ENCODE peak calls at places on chromosome 10, in nine cellular contexts. X, E, I, Y, M, W, D, L and R are unnamed samples.

GRCh38 chr10:5343561-5343960 is 21.2 kb upstream of the UCN3 start:
- DNase-seq in E (no peak), X (no peak), W (no peak), Y (no peak), M (no peak), L (no peak), I (no peak), D (no peak), R (no peak)

GRCh38 chr10:129883029-129883428 is 81.0 kb downstream of the EBF3 start:
- DNase-seq in I (no peak), X (no peak), L (peak; percentile 43), M (no peak), W (no peak), E (no peak), D (no peak), Y (no peak), R (no peak)

GRCh38 chr10:116451956-116452720 is 24.5 kb downstream of the PNLIPRP3 start:
- DNase-seq in E (no peak), I (no peak), W (no peak), D (no peak), L (no peak), X (no peak), Y (no peak), M (peak; percentile 84), R (no peak)

GRCh38 chr10:48459270-48460147 is 145.4 kb downstream of the ARHGAP22 start:
- DNase-seq in L (no peak), M (peak; percentile 57), D (peak; percentile 17), I (no peak), W (no peak), Y (no peak), X (peak; percentile 69), E (no peak), R (peak; percentile 16)

GRCh38 chr10:61918989-61919388 is 17.5 kb downstream of the ARID5B start:
- DNase-seq in I (no peak), W (no peak), D (no peak), M (no peak), X (no peak), Y (no peak), L (no peak), E (no peak), R (no peak)

GRCh38 chr10:75127481-75127880 is 16.0 kb downstream of the SAMD8 start:
- DNase-seq in L (no peak), X (no peak), W (no peak), E (no peak), M (no peak), Y (no peak), D (no peak), I (no peak), R (no peak)

GRCh38 chr10:49500420-49500819 is 38.5 kb downstream of the ERCC6 start:
- DNase-seq in Y (no peak), W (no peak), I (no peak), M (no peak), L (no peak), E (no peak), X (no peak), D (no peak), R (no peak)

GRCh38 chr10:129786216-129786615 is 177.9 kb downstream of the EBF3 start:
- DNase-seq in M (no peak), D (no peak), I (no peak), W (no peak), Y (no peak), L (peak; percentile 38), E (no peak), X (no peak), R (no peak)

DNA sequence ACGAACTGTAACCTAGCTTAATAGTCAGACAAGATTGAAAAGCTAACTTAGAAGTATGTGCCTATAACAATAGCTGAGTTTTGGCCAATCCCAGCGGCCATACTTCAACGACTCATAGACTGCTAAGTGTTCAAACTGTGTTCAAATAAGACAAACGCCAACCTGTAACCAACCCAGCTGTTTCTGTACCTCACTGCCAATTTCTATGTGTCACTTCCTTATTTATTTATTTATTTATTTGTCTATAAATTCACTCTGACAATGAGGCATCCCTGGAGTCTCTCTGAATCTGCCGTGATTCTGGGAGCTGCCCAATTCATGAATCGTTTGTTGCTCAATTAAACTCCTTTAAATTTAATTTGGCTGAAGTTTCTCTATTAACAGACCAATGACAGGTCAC is 21.7 kb downstream of the ST8SIA6 start:
- DNase-seq in E (no peak), M (no peak), W (no peak), L (no peak), X (no peak), D (no peak), Y (no peak), I (no peak), R (no peak)
- TF ChIP-seq CTCF in E (no peak), M (no peak), W (no peak), L (no peak), X (no peak), D (no peak), Y (no peak), I (no peak), R (no peak)

DNA sequence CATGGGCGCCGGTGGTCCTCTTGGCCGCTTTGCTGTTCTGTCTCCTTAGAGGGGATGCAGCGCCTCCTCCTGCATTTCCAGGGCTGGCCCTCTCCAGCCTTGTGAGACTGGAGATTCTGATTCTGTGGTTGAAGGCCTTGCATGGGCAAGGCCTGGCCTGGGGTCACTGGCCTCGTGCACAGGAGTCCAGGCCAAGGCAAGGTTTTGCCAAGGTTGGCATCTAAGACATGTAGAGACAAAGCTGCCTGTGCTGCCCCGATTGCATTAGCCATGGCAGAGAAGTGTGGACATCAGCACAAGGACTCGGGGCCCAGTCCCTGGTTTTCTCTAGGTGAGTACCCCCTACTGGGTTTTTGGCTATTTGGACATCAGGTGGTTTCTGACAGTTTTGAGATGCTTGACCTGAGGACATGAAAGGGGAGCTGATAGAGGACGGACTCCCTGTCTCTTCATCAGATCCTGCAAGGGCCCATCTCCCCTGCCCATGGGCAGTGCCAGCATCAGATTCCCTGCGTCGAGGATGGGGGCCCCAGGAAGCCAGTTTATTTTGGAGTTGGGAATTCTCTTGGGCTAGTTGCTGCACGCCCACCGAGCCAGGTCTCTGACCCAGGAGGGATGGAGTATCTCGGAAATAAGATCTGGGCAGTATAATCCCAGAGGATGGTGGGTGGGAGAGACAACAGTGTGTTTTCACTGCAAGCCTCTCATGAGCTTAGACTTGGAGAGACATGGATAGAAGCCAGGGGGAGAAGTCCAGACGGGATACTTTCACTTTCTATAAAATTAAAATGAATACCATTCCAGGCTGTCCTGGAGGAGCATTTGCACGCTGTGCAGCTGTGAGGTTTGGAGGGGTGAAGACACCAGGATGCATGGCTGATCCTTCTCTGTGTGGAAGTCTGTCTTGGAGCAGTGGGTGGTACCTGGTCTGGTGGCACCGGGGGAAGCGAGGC is 25.6 kb downstream of the DOCK1 start:
- DNase-seq in I (no peak), D (no peak), W (no peak), X (no peak), Y (no peak), E (no peak), M (no peak), L (no peak), R (no peak)
- TF ChIP-seq CTCF in I (no peak), D (no peak), W (no peak), X (no peak), Y (no peak), E (no peak), M (no peak), L (no peak), R (no peak)

DNA sequence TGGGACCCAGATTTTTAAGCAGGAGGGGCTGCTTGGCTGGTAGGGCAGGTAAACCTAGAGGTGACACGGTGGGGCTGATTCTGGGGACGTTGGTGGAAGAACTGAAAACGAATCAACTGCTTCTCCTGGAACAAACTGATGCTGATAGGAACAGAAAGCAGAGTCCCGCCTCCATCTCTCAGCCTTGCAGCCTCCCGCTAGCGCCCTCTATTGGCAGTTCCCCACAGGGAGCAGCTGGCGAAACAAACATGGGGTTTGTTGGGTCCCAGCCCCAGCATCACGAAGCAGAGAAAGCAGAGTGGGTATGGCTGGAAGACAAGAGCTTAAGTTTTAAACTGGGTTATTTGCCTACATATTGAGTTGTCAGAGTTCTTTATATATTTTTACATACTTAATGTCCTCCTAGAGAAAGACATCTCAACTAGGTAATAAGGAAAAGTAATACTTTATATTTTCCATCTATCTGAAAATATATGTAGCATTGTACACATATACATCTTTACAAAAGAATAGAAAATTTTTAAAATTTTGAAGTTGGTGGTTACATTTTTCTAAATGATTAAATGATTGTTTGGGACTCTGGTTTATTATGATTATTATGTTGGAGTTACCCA is 42.3 kb upstream of the FOXI2 start:
- DNase-seq in D (no peak), Y (peak; percentile 79), I (peak; percentile 66), L (no peak), M (peak; percentile 92), W (no peak), E (no peak), X (no peak), R (no peak)
- TF ChIP-seq CTCF in D (peak; percentile 15), Y (peak; percentile 82), I (peak; percentile 84), L (no peak), M (peak; percentile 96), W (peak; percentile 13), E (peak; percentile 26), X (no peak), R (no peak)

GRCh38 chr10:23359692-23360380 is 15.2 kb upstream of the C10orf67 start:
- DNase-seq in Y (no peak), M (no peak), W (no peak), X (no peak), L (no peak), I (no peak), D (no peak), E (no peak), R (no peak)

GRCh38 chr10:23354630-23355343 is 10.2 kb upstream of the C10orf67 start:
- DNase-seq in M (no peak), Y (no peak), D (no peak), X (no peak), I (no peak), L (no peak), E (no peak), W (no peak), R (no peak)

GRCh38 chr10:23361665-23362064 is 17.1 kb upstream of the C10orf67 start:
- DNase-seq in I (no peak), Y (no peak), W (no peak), M (no peak), L (no peak), D (no peak), X (no peak), E (no peak), R (no peak)

GRCh38 chr10:23362069-23362830 is 17.7 kb upstream of the C10orf67 start:
- DNase-seq in L (no peak), Y (no peak), W (no peak), M (no peak), D (no peak), I (no peak), X (no peak), E (no peak), R (no peak)

DNA sequence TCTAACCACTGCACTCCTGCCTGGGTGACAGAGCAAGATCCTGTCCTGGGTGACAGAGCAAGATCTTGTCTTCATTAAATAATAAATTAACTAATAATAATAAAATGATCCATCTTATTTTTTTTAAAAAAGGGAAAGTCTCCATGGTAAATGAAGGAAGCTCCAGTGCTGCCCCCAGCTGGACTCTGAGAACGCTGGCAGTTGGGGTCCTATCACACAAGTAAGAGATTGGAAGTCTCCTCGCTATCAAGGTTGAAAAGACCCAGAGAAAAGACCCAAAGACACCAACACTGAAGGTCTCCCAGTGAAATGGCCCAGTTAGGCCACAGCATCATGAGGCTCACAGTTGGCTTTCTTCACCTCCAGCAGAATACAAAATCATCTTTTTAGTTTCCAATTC is 13.8 kb upstream of the C10orf67 start:
- DNase-seq in D (no peak), L (no peak), W (no peak), Y (no peak), X (no peak), M (no peak), E (no peak), I (no peak), R (no peak)
- TF ChIP-seq CTCF in D (no peak), L (no peak), W (peak; percentile 28), Y (no peak), X (no peak), M (peak; percentile 62), E (peak; percentile 9), I (peak; percentile 35), R (peak; percentile 40)